ENCODE peak calls at places on chromosome 4, in ten cellular contexts. B, O, J, X, Z, U, T, Q, W and P are unnamed samples.

GRCh38 chr4:123599920-123600394 is 203.4 kb downstream of the SPRY1 start:
- DNase-seq in B (peak; percentile 73), O (peak; percentile 43), J (peak; percentile 75), X (peak; percentile 91), Z (peak; percentile 67), U (peak; percentile 62), T (no peak), Q (peak; percentile 63), W (peak; percentile 57), P (peak; percentile 93)

GRCh38 chr4:1491630-1492457 is 85.6 kb upstream of the NKX1-1 start:
- DNase-seq in B (no peak), O (peak; percentile 4), J (peak; percentile 35), X (no peak), Z (peak; percentile 5), U (no peak), T (no peak), Q (no peak), W (no peak), P (no peak)

GRCh38 chr4:185219551-185220344 is 10.3 kb downstream of the SNX25 start:
- DNase-seq in B (peak; percentile 40), O (no peak), J (no peak), X (peak; percentile 76), Z (peak; percentile 78), U (no peak), T (no peak), Q (no peak), W (peak; percentile 77), P (peak; percentile 83)

GRCh38 chr4:157225096-157225495 is 4.6 kb downstream of the GRIA2 start:
- DNase-seq in B (no peak), O (no peak), J (no peak), X (no peak), Z (no peak), U (no peak), T (no peak), Q (no peak), W (no peak), P (no peak)

GRCh38 chr4:170497105-170497504 is 407.3 kb upstream of the AADAT start:
- DNase-seq in B (no peak), O (no peak), J (no peak), X (peak; percentile 0), Z (no peak), U (peak; percentile 6), T (no peak), Q (no peak), W (no peak), P (no peak)

GRCh38 chr4:69054578-69055200 is 41.6 kb upstream of the UGT2B7 start:
- DNase-seq in B (no peak), O (no peak), J (no peak), X (peak; percentile 95), Z (no peak), U (no peak), T (no peak), Q (no peak), W (peak; percentile 89), P (peak; percentile 95)

GRCh38 chr4:10579700-10580099 is 104.9 kb downstream of the CLNK start:
- DNase-seq in B (no peak), O (no peak), J (no peak), X (no peak), Z (no peak), U (no peak), T (no peak), Q (no peak), W (no peak), P (no peak)

GRCh38 chr4:156815717-156816319 is 155.8 kb downstream of the PDGFC start:
- DNase-seq in B (no peak), O (no peak), J (no peak), X (no peak), Z (no peak), U (no peak), T (no peak), Q (no peak), W (no peak), P (no peak)

DNA sequence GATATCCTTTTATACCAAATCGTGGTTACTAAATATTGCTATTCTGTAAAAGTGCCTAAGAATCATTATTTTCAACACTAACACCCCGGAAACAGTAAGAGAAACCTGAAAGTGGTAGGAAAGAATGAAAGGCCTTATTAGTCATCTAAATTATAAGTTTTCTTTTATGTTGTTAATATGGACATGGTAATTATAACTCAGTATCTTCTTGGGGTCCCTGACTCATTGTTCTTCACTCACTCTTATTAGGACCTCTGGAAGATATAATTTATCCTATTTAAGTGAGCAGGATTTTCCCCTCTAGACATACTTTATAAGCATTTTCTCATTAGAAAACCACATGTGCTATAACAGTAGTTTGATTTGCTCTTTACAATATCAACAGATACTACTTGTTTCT is 51.0 kb downstream of the SMARCA5 start:
- DNase-seq in B (no peak), O (no peak), J (no peak), X (no peak), Z (no peak), U (no peak), T (no peak), Q (no peak), W (no peak), P (no peak)
- TF ChIP-seq CTCF in B (no peak), O (no peak), J (no peak), X (no peak), Z (no peak), U (no peak), T (no peak), Q (no peak), W (no peak), P (no peak)

DNA sequence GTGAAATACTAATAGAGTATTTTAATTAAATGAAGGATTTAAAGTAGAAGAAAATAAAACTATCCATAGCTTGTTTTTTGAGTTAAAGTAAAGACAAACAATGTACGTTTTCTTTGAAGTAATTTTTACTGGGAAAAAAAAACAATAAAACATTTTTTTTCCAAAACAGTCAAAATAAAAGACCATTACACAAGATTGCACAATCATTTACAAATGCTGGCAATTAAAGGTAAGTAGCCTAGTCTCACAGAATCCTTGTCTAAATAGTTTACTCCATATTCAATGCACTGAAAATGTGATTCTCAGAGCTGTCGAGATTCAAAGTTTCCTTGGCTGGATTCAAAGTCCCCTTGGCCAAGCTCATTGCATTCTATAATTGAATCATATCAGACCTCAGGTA is 21.2 kb downstream of the C4orf54 start:
- DNase-seq in B (no peak), O (no peak), J (no peak), X (no peak), Z (no peak), U (no peak), T (no peak), Q (no peak), W (no peak), P (no peak)
- TF ChIP-seq CTCF in B (no peak), O (no peak), J (no peak), X (no peak), Z (no peak), U (no peak), T (no peak), Q (no peak), W (no peak), P (no peak)

GRCh38 chr4:85684676-85685075 is 209.7 kb downstream of the ARHGAP24 start:
- DNase-seq in B (no peak), O (no peak), J (no peak), X (no peak), Z (no peak), U (peak; percentile 8), T (no peak), Q (no peak), W (no peak), P (no peak)

GRCh38 chr4:85682391-85682790 is 207.4 kb downstream of the ARHGAP24 start:
- DNase-seq in B (no peak), O (no peak), J (no peak), X (no peak), Z (no peak), U (no peak), T (no peak), Q (no peak), W (no peak), P (no peak)

GRCh38 chr4:85688055-85688740 is 213.2 kb downstream of the ARHGAP24 start:
- DNase-seq in B (no peak), O (no peak), J (no peak), X (no peak), Z (no peak), U (no peak), T (no peak), Q (no peak), W (no peak), P (no peak)

GRCh38 chr4:85681194-85681803 is 206.3 kb downstream of the ARHGAP24 start:
- DNase-seq in B (no peak), O (no peak), J (no peak), X (peak; percentile 92), Z (peak; percentile 40), U (no peak), T (no peak), Q (no peak), W (peak; percentile 98), P (peak; percentile 95)

DNA sequence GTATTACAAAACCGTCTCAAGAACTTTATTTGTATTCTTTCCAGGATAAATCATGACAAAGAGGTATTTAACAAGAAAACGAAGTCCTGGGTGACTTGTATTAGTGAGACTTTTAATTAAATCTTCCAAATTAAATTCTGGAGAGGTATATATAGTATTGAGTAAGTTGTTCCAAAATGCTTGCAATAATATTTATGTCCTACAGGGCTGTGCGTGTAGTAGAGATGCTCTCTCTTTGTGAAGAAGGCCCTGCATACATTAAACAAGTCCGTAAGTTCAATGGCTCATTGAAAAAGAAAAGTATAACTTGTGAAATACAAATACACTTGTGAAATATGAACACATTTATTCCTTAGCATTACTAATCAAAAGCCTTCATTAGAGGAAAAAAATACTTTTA is 211.4 kb downstream of the ARHGAP24 start:
- DNase-seq in B (no peak), O (no peak), J (no peak), X (no peak), Z (no peak), U (no peak), T (no peak), Q (no peak), W (no peak), P (no peak)
- TF ChIP-seq CTCF in B (no peak), O (no peak), J (no peak), X (no peak), Z (no peak), U (no peak), T (no peak), Q (no peak), W (no peak), P (no peak)

GRCh38 chr4:106368678-106369077 is at the start of gene GIMD1:
- DNase-seq in B (no peak), O (no peak), J (no peak), X (no peak), Z (no peak), U (no peak), T (no peak), Q (no peak), W (no peak), P (no peak)

GRCh38 chr4:106366026-106366425 is 2.6 kb downstream of the GIMD1 start:
- DNase-seq in B (no peak), O (no peak), J (no peak), X (peak; percentile 81), Z (no peak), U (no peak), T (no peak), Q (no peak), W (peak; percentile 86), P (peak; percentile 63)

GRCh38 chr4:106367072-106367471 is 1.5 kb downstream of the GIMD1 start:
- DNase-seq in B (no peak), O (no peak), J (no peak), X (no peak), Z (no peak), U (no peak), T (no peak), Q (no peak), W (peak; percentile 5), P (no peak)

GRCh38 chr4:106362426-106362825 is 6.2 kb downstream of the GIMD1 start:
- DNase-seq in B (no peak), O (no peak), J (no peak), X (no peak), Z (no peak), U (no peak), T (no peak), Q (no peak), W (no peak), P (no peak)

DNA sequence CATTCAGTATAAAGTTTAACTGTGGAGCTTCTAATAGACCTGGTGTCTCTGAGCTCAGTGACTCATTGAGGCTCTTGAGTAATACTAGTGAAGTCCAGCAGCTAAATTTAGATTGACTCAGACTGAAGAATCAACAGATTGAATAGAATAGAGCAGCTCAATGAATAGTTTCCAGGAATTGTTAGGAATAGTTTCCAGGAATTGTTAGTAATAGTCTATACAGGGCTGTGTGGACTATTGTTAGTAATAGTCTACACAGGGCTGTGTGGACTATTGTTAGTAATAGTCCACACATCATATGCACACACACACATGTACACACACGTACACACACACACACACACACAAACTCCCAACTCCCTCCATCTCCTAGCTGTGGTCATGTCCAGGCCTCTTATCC is 3.0 kb downstream of the GIMD1 start:
- DNase-seq in B (no peak), O (no peak), J (no peak), X (peak; percentile 94), Z (peak; percentile 19), U (no peak), T (no peak), Q (no peak), W (peak; percentile 95), P (peak; percentile 92)
- TF ChIP-seq CTCF in B (no peak), O (no peak), J (no peak), X (no peak), Z (no peak), U (no peak), T (no peak), Q (no peak), W (no peak), P (no peak)